ENCODE peak calls at places on chromosomes 12 and 14, in nine cellular contexts. W is pancreas; R is heart right ventricle; X is CD8-positive, alpha-beta memory T cell; Q is fibroblast of lung; G is fibroblast of pulmonary artery; E is cardiac muscle cell; F is neural progenitor cell; H is GM23338. P is an unnamed sample.

GRCh38 chr12:21476949-21477348 is 24.5 kb downstream of the RECQL start:
- DNase-seq in E (peak), Q (peak), R (no peak), G (peak), F (no peak), X (no peak), W (no peak), H (no peak), P (peak)

GRCh38 chr12:54416908-54417603 is 2.0 kb downstream of the ITGA5 start:
- DNase-seq in R (no peak), E (peak), H (no peak), Q (no peak), W (no peak), G (peak), F (no peak), X (no peak), P (no peak)

GRCh38 chr12:93785262-93786010 is 108.3 kb downstream of the CRADD start:
- DNase-seq in X (peak), G (peak), F (peak), W (peak), H (peak), R (peak), Q (peak), E (peak), P (peak)

GRCh38 chr12:101064721-101065120 is 145.3 kb downstream of the SLC5A8 start:
- DNase-seq in H (no peak), R (no peak), E (no peak), Q (peak), F (no peak), X (no peak), W (no peak), G (peak), P (no peak)

GRCh38 chr12:110039085-110039807 is 9.1 kb downstream of the C12orf76 start:
- DNase-seq in Q (peak), F (no peak), H (peak), G (peak), E (peak), X (peak), R (no peak), W (peak), P (peak)

GRCh38 chr12:80186727-80187217 is 87.4 kb downstream of the OTOGL start:
- DNase-seq in X (peak), H (peak), E (peak), W (peak), R (peak), G (peak), Q (peak), F (peak), P (peak)

GRCh38 chr12:124654666-124655316 is 87.4 kb upstream of the NCOR2 start:
- DNase-seq in F (no peak), G (no peak), X (no peak), W (peak), Q (no peak), R (peak), E (no peak), H (no peak), P (no peak)

GRCh38 chr12:71718611-71719010 is 32.7 kb downstream of the TMEM19 start:
- DNase-seq in Q (no peak), E (no peak), R (no peak), F (no peak), H (no peak), X (no peak), W (no peak), G (no peak), P (no peak)

GRCh38 chr12:100356646-100357223 is at the start of gene SLC17A8:
- DNase-seq in R (no peak), F (peak), X (no peak), Q (no peak), G (no peak), E (no peak), H (peak), W (no peak), P (no peak)

GRCh38 chr12:92581579-92581978 is 121.2 kb upstream of the PLEKHG7 start:
- DNase-seq in R (no peak), Q (no peak), G (no peak), E (no peak), F (no peak), W (no peak), H (no peak), X (no peak), P (no peak)

GRCh38 chr12:42729532-42729895 is 140.0 kb upstream of the PRICKLE1 start:
- DNase-seq in E (no peak), R (no peak), H (no peak), X (no peak), Q (peak), G (no peak), W (no peak), F (no peak), P (no peak)
- H3K4me3 ChIP-seq in E (no peak), R (no peak), H (no peak), X (no peak), Q (no peak), G (no peak), W (no peak), F (no peak), P (no peak)

GRCh38 chr14:61893371-61893940 is 131.2 kb downstream of the SNAPC1 start:
- DNase-seq in G (no peak), W (no peak), R (no peak), X (no peak), F (no peak), Q (no peak), E (no peak), H (no peak), P (no peak)

GRCh38 chr14:61887628-61888027 is 125.4 kb downstream of the SNAPC1 start:
- DNase-seq in R (no peak), W (no peak), G (no peak), F (no peak), Q (peak), X (no peak), E (no peak), H (no peak), P (no peak)

GRCh38 chr14:61891251-61891650 is 129.0 kb downstream of the SNAPC1 start:
- DNase-seq in R (no peak), W (no peak), G (peak), Q (peak), E (peak), F (peak), H (peak), X (no peak), P (peak)

GRCh38 chr14:61891810-61892209 is 129.6 kb downstream of the SNAPC1 start:
- DNase-seq in G (no peak), E (no peak), F (no peak), Q (no peak), X (no peak), H (no peak), W (no peak), R (no peak), P (no peak)

GRCh38 chr14:61889914-61890351 is 127.7 kb downstream of the SNAPC1 start:
- DNase-seq in F (no peak), X (peak), W (no peak), Q (no peak), E (no peak), G (no peak), R (no peak), H (peak), P (no peak)
- H3K4me3 ChIP-seq in F (no peak), X (no peak), W (no peak), Q (no peak), E (no peak), G (no peak), R (no peak), H (no peak), P (no peak)

GRCh38 chr12:108800591-108800990 is 56.8 kb downstream of the SSH1 start:
- DNase-seq in X (no peak), G (no peak), R (no peak), F (no peak), E (no peak), H (no peak), Q (peak), W (no peak), P (peak)

GRCh38 chr12:108801736-108802665 is 55.4 kb downstream of the SSH1 start:
- DNase-seq in E (peak), F (peak), W (no peak), H (peak), Q (peak), R (peak), X (no peak), G (peak), P (peak)

GRCh38 chr12:108803428-108804105 is 53.8 kb downstream of the SSH1 start:
- DNase-seq in Q (peak), W (peak), E (peak), H (peak), G (peak), R (peak), X (peak), F (peak), P (peak)

GRCh38 chr12:108804361-108804949 is 52.9 kb downstream of the SSH1 start:
- DNase-seq in E (peak), X (no peak), G (peak), Q (peak), R (peak), W (no peak), F (peak), H (no peak), P (peak)

GRCh38 chr12:108802666-108803036 is 54.7 kb downstream of the SSH1 start:
- DNase-seq in R (no peak), E (peak), F (no peak), H (no peak), G (no peak), Q (no peak), W (no peak), X (no peak), P (no peak)
- H3K4me3 ChIP-seq in R (peak), E (no peak), F (no peak), H (no peak), G (no peak), Q (peak), W (no peak), X (no peak), P (no peak)

GRCh38 chr12:132300789-132301722 is 28.3 kb downstream of the GALNT9 start:
- DNase-seq in G (no peak), W (no peak), H (no peak), Q (no peak), E (peak), X (no peak), F (no peak), R (no peak), P (no peak)
- H3K4me3 ChIP-seq in G (no peak), W (no peak), H (no peak), Q (no peak), E (no peak), X (no peak), F (no peak), R (no peak), P (no peak)

P was measured in brain microvascular endothelial cell.